ENCODE peak calls at places on chromosomes 6 and 20, in nine cellular contexts. C is transverse colon, Z is ovary, R is GM12892, M is Peyer's patch, K is IMR-90, T is adrenal gland, V is uterus, E is sigmoid colon. O is an unnamed sample.

GRCh38 chr6:107822154-107823046 is 1.7 kb downstream of the SCML4 start:
- DNase-seq in C (peak; percentile 26), E (no peak), V (no peak), T (no peak), R (peak; percentile 31), Z (peak; percentile 19), K (no peak), M (no peak), O (no peak)

GRCh38 chr20:38880952-38881735 is 45.1 kb upstream of the FAM83D start:
- DNase-seq in K (no peak), T (no peak), R (no peak), E (no peak), C (no peak), V (no peak), M (peak; percentile 34), Z (no peak), O (no peak)

GRCh38 chr20:24739751-24740150 is 209.3 kb upstream of the CST7 start:
- DNase-seq in C (no peak), V (no peak), E (no peak), M (no peak), T (no peak), K (no peak), Z (no peak), R (no peak), O (no peak)

GRCh38 chr6:161067749-161068148 is 76.2 kb downstream of the MAP3K4 start:
- DNase-seq in M (no peak), T (no peak), C (no peak), R (no peak), V (no peak), E (no peak), K (no peak), Z (no peak), O (no peak)

GRCh38 chr6:158672726-158673125 is 22.9 kb downstream of the SYTL3 start:
- DNase-seq in E (no peak), V (no peak), K (no peak), R (no peak), C (no peak), Z (no peak), M (no peak), T (no peak), O (no peak)

GRCh38 chr20:5524886-5525285 is 208.1 kb upstream of the PROKR2 start:
- DNase-seq in M (no peak), T (no peak), C (no peak), V (no peak), K (no peak), Z (no peak), E (no peak), R (no peak), O (no peak)

GRCh38 chr20:45309075-45309474 is 976 bp upstream of the MATN4 start:
- DNase-seq in C (no peak), V (no peak), Z (no peak), K (no peak), R (no peak), T (no peak), M (no peak), E (no peak), O (no peak)

GRCh38 chr6:168037856-168038255 is 40.4 kb downstream of the KIF25 start:
- DNase-seq in K (no peak), E (no peak), V (no peak), R (no peak), Z (no peak), T (no peak), C (no peak), M (no peak), O (no peak)

GRCh38 chr20:44572551-44573500 is 9.6 kb upstream of the PKIG start:
- DNase-seq in E (peak; percentile 86), R (no peak), Z (peak; percentile 35), K (peak; percentile 89), V (peak; percentile 43), M (no peak), T (peak; percentile 82), C (peak; percentile 24), O (no peak)

GRCh38 chr6:21138359-21139094 is 455.0 kb upstream of the SOX4 start:
- DNase-seq in T (no peak), K (no peak), E (no peak), V (no peak), M (no peak), Z (no peak), R (no peak), C (no peak), O (no peak)

GRCh38 chr6:150272264-150272975 is 96.4 kb upstream of the IYD start:
- DNase-seq in M (no peak), Z (no peak), R (no peak), E (no peak), C (no peak), V (no peak), T (no peak), K (no peak), O (no peak)

GRCh38 chr20:60362531-60362930 is 404.3 kb downstream of the CDH26 start:
- DNase-seq in E (no peak), V (no peak), T (no peak), R (no peak), K (no peak), M (no peak), Z (no peak), C (no peak), O (no peak)

GRCh38 chr6:33745558-33745957 is 1.1 kb downstream of the IP6K3 start:
- DNase-seq in E (peak; percentile 78), K (peak; percentile 51), V (no peak), Z (no peak), M (no peak), T (no peak), C (peak; percentile 36), R (no peak), O (no peak)
- TF ChIP-seq POLR2A in E (no peak), K (no peak), V (no peak), Z (no peak), M (no peak), T (no peak), C (no peak), R (no peak), O (no peak)

GRCh38 chr20:34871966-34872603 is 571 bp downstream of the GGT7 start:
- DNase-seq in M (no peak), C (no peak), V (no peak), E (no peak), R (no peak), T (no peak), K (no peak), Z (no peak), O (no peak)

GRCh38 chr20:34874094-34874654 is 1.5 kb upstream of the GGT7 start:
- DNase-seq in R (no peak), V (peak; percentile 75), C (peak; percentile 88), Z (peak; percentile 76), M (peak; percentile 63), E (peak; percentile 88), T (peak; percentile 84), K (peak; percentile 87), O (peak; percentile 83)

GRCh38 chr20:34871320-34871926 is 1.2 kb downstream of the GGT7 start:
- DNase-seq in Z (no peak), K (no peak), E (no peak), T (no peak), V (no peak), R (no peak), M (no peak), C (no peak), O (no peak)

GRCh38 chr20:34873583-34874093 is 982 bp upstream of the GGT7 start:
- DNase-seq in T (no peak), K (no peak), Z (no peak), E (no peak), M (no peak), V (no peak), C (no peak), R (no peak), O (no peak)

DNA sequence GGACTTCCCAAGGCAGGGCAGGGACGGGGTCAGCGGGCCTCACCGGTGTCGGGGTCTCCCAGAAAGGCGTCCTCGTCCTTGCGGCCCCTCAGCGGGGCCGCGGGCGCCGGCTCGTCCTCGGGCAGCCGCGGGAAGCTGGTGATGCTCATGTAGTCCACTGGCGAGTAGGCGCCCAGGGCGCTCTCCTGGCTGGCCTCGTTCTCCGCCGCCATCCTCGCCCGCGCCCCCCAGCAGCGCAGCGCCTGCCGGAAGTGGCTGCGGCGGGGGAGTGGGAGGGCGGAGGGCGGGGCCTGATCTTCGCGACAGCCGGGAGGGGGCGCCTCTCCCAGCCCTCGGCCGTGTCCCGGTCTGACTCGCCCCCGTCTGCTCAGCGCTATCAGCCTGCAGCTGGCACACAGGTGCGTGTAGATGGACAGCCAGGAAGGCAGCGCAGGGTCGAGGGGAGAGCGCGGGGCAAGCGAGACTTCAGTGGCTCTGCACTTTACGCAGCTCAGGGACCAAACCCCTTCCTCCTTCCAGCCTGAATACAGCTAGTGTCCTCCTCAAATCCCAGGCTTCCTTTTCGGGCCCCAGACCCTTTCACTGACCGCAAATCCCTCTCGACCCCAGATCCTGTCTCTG is at the start of gene GGT7:
- DNase-seq in E (peak; percentile 91), K (peak; percentile 69), M (peak; percentile 91), R (peak; percentile 77), Z (peak; percentile 82), T (peak; percentile 77), V (peak; percentile 84), C (peak; percentile 90), O (peak; percentile 82)
- TF ChIP-seq POLR2A in E (no peak), K (no peak), M (no peak), R (peak; percentile 31), Z (no peak), T (no peak), V (no peak), C (peak; percentile 36), O (peak; percentile 22)

GRCh38 chr20:3168079-3168828 is 5.1 kb downstream of the LZTS3 start:
- DNase-seq in T (peak; percentile 48), R (peak; percentile 25), V (no peak), K (no peak), E (peak; percentile 63), C (peak; percentile 64), Z (no peak), M (peak; percentile 83), O (no peak)
- TF ChIP-seq POLR2A in T (no peak), R (no peak), V (no peak), K (no peak), E (no peak), C (no peak), Z (no peak), M (no peak), O (no peak)

GRCh38 chr20:35146922-35147574 is at the start of gene EDEM2:
- DNase-seq in E (peak; percentile 97), R (peak; percentile 78), M (peak; percentile 94), T (peak; percentile 94), V (peak; percentile 95), C (peak; percentile 95), Z (peak; percentile 91), K (peak; percentile 96), O (peak; percentile 96)

GRCh38 chr20:35144694-35145093 is 2.4 kb downstream of the EDEM2 start:
- DNase-seq in C (no peak), M (no peak), R (no peak), T (no peak), V (no peak), Z (no peak), K (no peak), E (no peak), O (no peak)

GRCh38 chr20:35146299-35146921 is 726 bp downstream of the EDEM2 start:
- DNase-seq in M (peak; percentile 75), K (no peak), Z (peak; percentile 22), C (no peak), E (no peak), R (no peak), V (no peak), T (no peak), O (peak; percentile 52)

DNA sequence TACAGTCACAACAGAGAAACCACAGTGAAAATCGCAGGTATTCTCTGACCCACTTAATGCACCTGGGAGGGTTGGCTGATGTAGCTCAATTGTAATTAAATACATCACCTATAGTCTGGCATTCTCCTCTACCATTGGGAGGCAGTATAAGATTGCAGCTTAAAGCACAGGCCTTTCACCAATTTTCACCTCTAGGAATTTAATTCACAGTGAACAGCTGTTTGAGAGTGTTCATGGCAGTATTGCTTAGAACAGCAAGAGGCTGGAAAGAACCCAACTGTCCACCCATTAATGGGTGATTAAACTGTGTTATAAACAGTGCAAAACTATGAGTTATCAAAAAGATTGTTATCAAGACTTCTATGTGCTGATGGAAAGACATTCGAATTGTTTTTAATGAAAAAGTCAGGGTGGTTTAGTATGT is 2.0 kb downstream of the EDEM2 start:
- DNase-seq in V (no peak), M (no peak), C (no peak), T (no peak), Z (no peak), K (peak; percentile 72), E (no peak), R (no peak), O (peak; percentile 42)
- TF ChIP-seq POLR2A in V (no peak), M (no peak), C (no peak), T (no peak), Z (no peak), K (no peak), E (no peak), R (no peak), O (no peak)

O was measured in erythroblast.